ENCODE peak calls at places on chromosome 4, in five cellular contexts. T is gastrocnemius medialis, X is mesenteric fat pad, K is GM19239, Q is HFF-Myc. W is an unnamed sample.
A peak's percentile ranks its signal among the peaks of the same experiment; 100 is the strongest.

GRCh38 chr4:165464813-165465381 is 86.1 kb downstream of the CPE start:
- DNase-seq in T (no peak), X (no peak), K (peak; percentile 10), Q (peak; percentile 20), W (peak; percentile 31)

GRCh38 chr4:73607375-73608026 is 12.7 kb downstream of the RASSF6 start:
- DNase-seq in T (no peak), X (no peak), K (no peak), Q (no peak), W (no peak)

GRCh38 chr4:7398104-7398423 is 36.7 kb downstream of the PSAPL1 start:
- DNase-seq in T (no peak), X (no peak), K (no peak), Q (peak; percentile 44), W (no peak)

GRCh38 chr4:120801171-120801758 is 121.3 kb downstream of the PRDM5 start:
- DNase-seq in T (no peak), X (no peak), K (no peak), Q (no peak), W (no peak)

GRCh38 chr4:41202356-41202755 is 12.0 kb downstream of the APBB2 start:
- DNase-seq in T (no peak), X (no peak), K (no peak), Q (no peak), W (no peak)

GRCh38 chr4:88244821-88245579 is 39.4 kb downstream of the PPM1K start:
- DNase-seq in T (peak; percentile 70), X (no peak), K (peak; percentile 19), Q (no peak), W (no peak)

GRCh38 chr4:7826909-7827306 is 112.8 kb downstream of the AFAP1 start:
- DNase-seq in T (no peak), X (peak; percentile 41), K (no peak), Q (no peak), W (no peak)

GRCh38 chr4:126532527-126532926 is 1100.2 kb upstream of the INTU start:
- DNase-seq in T (no peak), X (no peak), K (no peak), Q (no peak), W (no peak)

GRCh38 chr4:17521595-17521994 is 6.6 kb downstream of the CLRN2 start:
- DNase-seq in T (no peak), X (no peak), K (no peak), Q (no peak), W (no peak)

GRCh38 chr4:37130465-37130864 is 114.1 kb upstream of the NWD2 start:
- DNase-seq in T (no peak), X (no peak), K (no peak), Q (no peak), W (no peak)

GRCh38 chr4:60744767-60745166 is 455.4 kb upstream of the ADGRL3 start:
- DNase-seq in T (no peak), X (no peak), K (no peak), Q (no peak), W (no peak)

GRCh38 chr4:36053931-36054330 is 190.4 kb downstream of the ARAP2 start:
- DNase-seq in T (no peak), X (no peak), K (no peak), Q (no peak), W (no peak)

GRCh38 chr4:140706276-140706625 is 49.9 kb downstream of the TBC1D9 start:
- DNase-seq in T (no peak), X (no peak), K (no peak), Q (no peak), W (no peak)

GRCh38 chr4:75542824-75543223 is 13.0 kb upstream of the ODAPH start:
- DNase-seq in T (no peak), X (no peak), K (no peak), Q (no peak), W (no peak)

GRCh38 chr4:866761-867390 is 40.9 kb upstream of the CPLX1 start:
- DNase-seq in T (no peak), X (no peak), K (no peak), Q (no peak), W (no peak)

GRCh38 chr4:72896515-72896914 is 173.0 kb downstream of the COX18 start:
- DNase-seq in T (no peak), X (no peak), K (no peak), Q (peak; percentile 14), W (no peak)

GRCh38 chr4:97656034-97656720 is 487.1 kb downstream of the STPG2 start:
- DNase-seq in T (no peak), X (no peak), K (no peak), Q (no peak), W (peak; percentile 8)

GRCh38 chr4:106343865-106344264 is 24.7 kb downstream of the GIMD1 start:
- DNase-seq in T (no peak), X (no peak), K (no peak), Q (no peak), W (no peak)

GRCh38 chr4:1041936-1042330 is 30.5 kb downstream of the FGFRL1 start:
- DNase-seq in T (no peak), X (no peak), K (no peak), Q (no peak), W (no peak)

GRCh38 chr4:106909776-106910175 is 126.3 kb downstream of the DKK2 start:
- DNase-seq in T (no peak), X (no peak), K (no peak), Q (no peak), W (no peak)

GRCh38 chr4:89469512-89469911 is 161.9 kb upstream of the GPRIN3 start:
- DNase-seq in T (no peak), X (no peak), K (no peak), Q (no peak), W (no peak)

GRCh38 chr4:151887151-151887815 is 126.5 kb upstream of the GATB start:
- DNase-seq in T (no peak), X (no peak), K (no peak), Q (no peak), W (peak; percentile 6)

GRCh38 chr4:78092850-78093249 is 35.7 kb downstream of the FRAS1 start:
- DNase-seq in T (no peak), X (no peak), K (no peak), Q (no peak), W (no peak)